ENCODE peak calls at places on chromosomes 11 and 22, in six cellular contexts. One of them, this sample, is unnamed.

GRCh38 chr11:67268684-67269268 is 2.5 kb downstream of the GRK2 start:
- DNase-seq in neuronal stem cell: no peak
- DNase-seq in H1: no peak
- DNase-seq in mesenchymal stem cell: no peak
- DNase-seq in trophoblast cell: no peak
- DNase-seq in IMR-90: no peak
- DNase-seq in this sample: no peak

GRCh38 chr11:94281321-94281720 is 23.1 kb upstream of the IZUMO1R start:
- DNase-seq in neuronal stem cell: peak; percentile 8
- DNase-seq in H1: no peak
- DNase-seq in mesenchymal stem cell: no peak
- DNase-seq in trophoblast cell: no peak
- DNase-seq in IMR-90: no peak
- DNase-seq in this sample: no peak

GRCh38 chr22:50422046-50422445 is 52.8 kb downstream of the SBF1 start:
- DNase-seq in neuronal stem cell: no peak
- DNase-seq in H1: no peak
- DNase-seq in mesenchymal stem cell: no peak
- DNase-seq in trophoblast cell: no peak
- DNase-seq in IMR-90: no peak
- DNase-seq in this sample: no peak

GRCh38 chr11:34830648-34831047 is 85.5 kb downstream of the APIP start:
- DNase-seq in neuronal stem cell: no peak
- DNase-seq in H1: no peak
- DNase-seq in mesenchymal stem cell: no peak
- DNase-seq in trophoblast cell: no peak
- DNase-seq in IMR-90: peak; percentile 21
- DNase-seq in this sample: no peak

GRCh38 chr11:97815667-97816066 is 1205.1 kb upstream of the CNTN5 start:
- DNase-seq in neuronal stem cell: no peak
- DNase-seq in H1: no peak
- DNase-seq in mesenchymal stem cell: no peak
- DNase-seq in trophoblast cell: no peak
- DNase-seq in IMR-90: peak; percentile 0
- DNase-seq in this sample: no peak

GRCh38 chr11:63478896-63479295 is 12.1 kb downstream of the PLAAT5 start:
- DNase-seq in neuronal stem cell: peak; percentile 49
- DNase-seq in H1: peak; percentile 60
- DNase-seq in mesenchymal stem cell: peak; percentile 82
- DNase-seq in trophoblast cell: peak; percentile 32
- DNase-seq in IMR-90: peak; percentile 75
- DNase-seq in this sample: peak; percentile 74

GRCh38 chr22:32058656-32059280 is 15.7 kb downstream of the SLC5A1 start:
- DNase-seq in neuronal stem cell: no peak
- DNase-seq in H1: no peak
- DNase-seq in mesenchymal stem cell: peak; percentile 26
- DNase-seq in trophoblast cell: peak; percentile 6
- DNase-seq in IMR-90: no peak
- DNase-seq in this sample: no peak

GRCh38 chr22:45224988-45225731 is 15.5 kb downstream of the KIAA0930 start:
- DNase-seq in neuronal stem cell: no peak
- DNase-seq in H1: no peak
- DNase-seq in mesenchymal stem cell: no peak
- DNase-seq in trophoblast cell: no peak
- DNase-seq in IMR-90: no peak
- DNase-seq in this sample: peak; percentile 24

GRCh38 chr22:37479196-37479595 is 7.0 kb downstream of the MFNG start:
- DNase-seq in neuronal stem cell: no peak
- DNase-seq in H1: no peak
- DNase-seq in mesenchymal stem cell: no peak
- DNase-seq in trophoblast cell: no peak
- DNase-seq in IMR-90: no peak
- DNase-seq in this sample: no peak

GRCh38 chr11:62552931-62553838 is 6.6 kb upstream of the AHNAK start:
- DNase-seq in neuronal stem cell: no peak
- DNase-seq in H1: peak; percentile 82
- DNase-seq in mesenchymal stem cell: peak; percentile 98
- DNase-seq in trophoblast cell: peak; percentile 98
- DNase-seq in IMR-90: peak; percentile 96
- DNase-seq in this sample: peak; percentile 84

GRCh38 chr11:121099885-121100284 is 1.2 kb upstream of the TECTA start:
- DNase-seq in neuronal stem cell: no peak
- DNase-seq in H1: no peak
- DNase-seq in mesenchymal stem cell: peak; percentile 52
- DNase-seq in trophoblast cell: no peak
- DNase-seq in IMR-90: peak; percentile 64
- DNase-seq in this sample: no peak
- H3K14ac ChIP-seq in neuronal stem cell: no peak overlapping the region
- H3K14ac ChIP-seq in H1: no peak overlapping the region
- H3K14ac ChIP-seq in mesenchymal stem cell: no peak overlapping the region
- H3K14ac ChIP-seq in trophoblast cell: no peak overlapping the region
- H3K14ac ChIP-seq in IMR-90: no peak overlapping the region
- H3K14ac ChIP-seq in this sample: no peak overlapping the region

GRCh38 chr11:114250180-114250579 is 46.0 kb upstream of the NNMT start:
- DNase-seq in neuronal stem cell: no peak
- DNase-seq in H1: no peak
- DNase-seq in mesenchymal stem cell: no peak
- DNase-seq in trophoblast cell: no peak
- DNase-seq in IMR-90: no peak
- DNase-seq in this sample: no peak
- H3K14ac ChIP-seq in neuronal stem cell: no peak overlapping the region
- H3K14ac ChIP-seq in H1: no peak overlapping the region
- H3K14ac ChIP-seq in mesenchymal stem cell: no peak overlapping the region
- H3K14ac ChIP-seq in trophoblast cell: no peak overlapping the region
- H3K14ac ChIP-seq in IMR-90: no peak overlapping the region
- H3K14ac ChIP-seq in this sample: no peak overlapping the region

GRCh38 chr11:57456960-57457642 is 3.2 kb upstream of the RTN4RL2 start:
- DNase-seq in neuronal stem cell: peak; percentile 87
- DNase-seq in H1: peak; percentile 97
- DNase-seq in mesenchymal stem cell: peak; percentile 84
- DNase-seq in trophoblast cell: peak; percentile 94
- DNase-seq in IMR-90: peak; percentile 77
- DNase-seq in this sample: peak; percentile 90
- H3K14ac ChIP-seq in neuronal stem cell: no peak overlapping the region
- H3K14ac ChIP-seq in H1: no peak overlapping the region
- H3K14ac ChIP-seq in mesenchymal stem cell: no peak overlapping the region
- H3K14ac ChIP-seq in trophoblast cell: no peak overlapping the region
- H3K14ac ChIP-seq in IMR-90: no peak overlapping the region
- H3K14ac ChIP-seq in this sample: no peak overlapping the region

GRCh38 chr11:76150141-76150540 is 56.2 kb downstream of the WNT11 start:
- DNase-seq in neuronal stem cell: no peak
- DNase-seq in H1: no peak
- DNase-seq in mesenchymal stem cell: no peak
- DNase-seq in trophoblast cell: no peak
- DNase-seq in IMR-90: no peak
- DNase-seq in this sample: no peak

GRCh38 chr11:76153609-76153949 is 52.7 kb downstream of the WNT11 start:
- DNase-seq in neuronal stem cell: no peak
- DNase-seq in H1: no peak
- DNase-seq in mesenchymal stem cell: peak; percentile 35
- DNase-seq in trophoblast cell: peak; percentile 96
- DNase-seq in IMR-90: peak; percentile 40
- DNase-seq in this sample: no peak

GRCh38 chr11:76152741-76153608 is 53.3 kb downstream of the WNT11 start:
- DNase-seq in neuronal stem cell: no peak
- DNase-seq in H1: no peak
- DNase-seq in mesenchymal stem cell: no peak
- DNase-seq in trophoblast cell: peak; percentile 70
- DNase-seq in IMR-90: no peak
- DNase-seq in this sample: no peak

GRCh38 chr11:76151561-76152085 is 54.7 kb downstream of the WNT11 start:
- DNase-seq in neuronal stem cell: no peak
- DNase-seq in H1: no peak
- DNase-seq in mesenchymal stem cell: no peak
- DNase-seq in trophoblast cell: peak; percentile 16
- DNase-seq in IMR-90: no peak
- DNase-seq in this sample: no peak

DNA sequence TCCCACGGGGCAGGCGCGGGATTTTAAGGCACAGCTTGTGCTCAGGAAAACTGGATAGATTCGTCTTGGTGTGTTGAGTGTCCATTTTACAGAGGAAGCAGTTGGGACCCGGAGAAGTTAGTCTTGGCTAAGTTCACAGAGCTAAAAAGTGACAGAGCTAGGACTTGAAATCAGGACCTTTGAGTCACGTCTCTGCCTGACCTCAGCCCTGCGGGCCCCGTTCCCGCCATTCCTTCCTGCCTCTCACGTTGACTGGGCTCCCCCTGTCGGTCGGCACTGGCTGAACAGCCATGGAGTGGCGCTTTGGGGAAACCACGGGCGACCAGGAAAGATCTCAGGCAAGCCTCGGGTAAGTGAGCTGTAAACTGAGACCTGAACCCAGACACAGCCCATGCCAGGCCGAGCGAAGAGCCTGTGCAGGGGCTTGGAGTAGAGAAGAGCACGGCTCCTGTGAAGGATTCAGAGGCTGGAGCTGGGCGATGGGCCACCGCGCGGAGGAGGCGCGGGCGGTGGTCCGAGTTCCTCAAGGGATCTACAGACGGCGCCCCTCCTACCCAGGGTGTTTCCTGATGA is 54.1 kb downstream of the WNT11 start:
- DNase-seq in neuronal stem cell: peak; percentile 69
- DNase-seq in H1: peak; percentile 95
- DNase-seq in mesenchymal stem cell: peak; percentile 76
- DNase-seq in trophoblast cell: peak; percentile 94
- DNase-seq in IMR-90: peak; percentile 65
- DNase-seq in this sample: peak; percentile 90
- H3K14ac ChIP-seq in neuronal stem cell: no peak overlapping the region
- H3K14ac ChIP-seq in H1: no peak overlapping the region
- H3K14ac ChIP-seq in mesenchymal stem cell: no peak overlapping the region
- H3K14ac ChIP-seq in trophoblast cell: no peak overlapping the region
- H3K14ac ChIP-seq in IMR-90: peak overlapping the region; percentile 48
- H3K14ac ChIP-seq in this sample: peak overlapping the region; percentile 86

GRCh38 chr11:31827458-31828206 is 16.5 kb upstream of the PAX6 start:
- DNase-seq in neuronal stem cell: peak; percentile 36
- DNase-seq in H1: no peak
- DNase-seq in mesenchymal stem cell: peak; percentile 53
- DNase-seq in trophoblast cell: no peak
- DNase-seq in IMR-90: peak; percentile 56
- DNase-seq in this sample: no peak
- H3K14ac ChIP-seq in neuronal stem cell: no peak overlapping the region
- H3K14ac ChIP-seq in H1: no peak overlapping the region
- H3K14ac ChIP-seq in mesenchymal stem cell: no peak overlapping the region
- H3K14ac ChIP-seq in trophoblast cell: no peak overlapping the region
- H3K14ac ChIP-seq in IMR-90: no peak overlapping the region
- H3K14ac ChIP-seq in this sample: no peak overlapping the region

This sample was measured in H9.